ENCODE peak calls at places on chromosome 16, in six cellular contexts. One of them, this sample, is unnamed.

GRCh38 chr16:26727801-26728200 is 338.9 kb upstream of the C16orf82 start:
- DNase-seq in esophagus muscularis mucosa: no peak
- DNase-seq in A549: no peak
- DNase-seq in body of pancreas: no peak
- DNase-seq in thoracic aorta: no peak
- DNase-seq in neuronal stem cell: no peak
- DNase-seq in this sample: peak; percentile 56

GRCh38 chr16:62597874-62598273 is 561.6 kb upstream of the CDH8 start:
- DNase-seq in esophagus muscularis mucosa: no peak
- DNase-seq in A549: no peak
- DNase-seq in body of pancreas: no peak
- DNase-seq in thoracic aorta: no peak
- DNase-seq in neuronal stem cell: no peak
- DNase-seq in this sample: no peak

GRCh38 chr16:6149031-6149430 is 1051.4 kb upstream of the EEF2KMT start:
- DNase-seq in esophagus muscularis mucosa: no peak
- DNase-seq in A549: no peak
- DNase-seq in body of pancreas: no peak
- DNase-seq in thoracic aorta: no peak
- DNase-seq in neuronal stem cell: no peak
- DNase-seq in this sample: no peak

GRCh38 chr16:74601131-74601871 is 5.6 kb downstream of the GLG1 start:
- DNase-seq in esophagus muscularis mucosa: no peak
- DNase-seq in A549: no peak
- DNase-seq in body of pancreas: no peak
- DNase-seq in thoracic aorta: no peak
- DNase-seq in neuronal stem cell: no peak
- DNase-seq in this sample: no peak

GRCh38 chr16:31714899-31715504 is 158.6 kb upstream of the ZNF267 start:
- DNase-seq in esophagus muscularis mucosa: no peak
- DNase-seq in A549: no peak
- DNase-seq in body of pancreas: no peak
- DNase-seq in thoracic aorta: no peak
- DNase-seq in neuronal stem cell: no peak
- DNase-seq in this sample: no peak

GRCh38 chr16:89257757-89258465 is 40.4 kb downstream of the ZNF778 start:
- DNase-seq in esophagus muscularis mucosa: no peak
- DNase-seq in A549: no peak
- DNase-seq in body of pancreas: no peak
- DNase-seq in thoracic aorta: no peak
- DNase-seq in neuronal stem cell: no peak
- DNase-seq in this sample: no peak

GRCh38 chr16:11370084-11370931 is 25.0 kb downstream of the RMI2 start:
- DNase-seq in esophagus muscularis mucosa: no peak
- DNase-seq in A549: no peak
- DNase-seq in body of pancreas: peak; percentile 50
- DNase-seq in thoracic aorta: no peak
- DNase-seq in neuronal stem cell: no peak
- DNase-seq in this sample: no peak

GRCh38 chr16:35306915-35307314 is 1847.5 kb downstream of the TP53TG3F start:
- DNase-seq in esophagus muscularis mucosa: no peak
- DNase-seq in A549: no peak
- DNase-seq in body of pancreas: no peak
- DNase-seq in thoracic aorta: no peak
- DNase-seq in neuronal stem cell: no peak
- DNase-seq in this sample: no peak

GRCh38 chr16:57092786-57093301 is 461 bp downstream of the CPNE2 start:
- DNase-seq in esophagus muscularis mucosa: no peak
- DNase-seq in A549: no peak
- DNase-seq in body of pancreas: peak; percentile 20
- DNase-seq in thoracic aorta: no peak
- DNase-seq in neuronal stem cell: no peak
- DNase-seq in this sample: peak; percentile 51

DNA sequence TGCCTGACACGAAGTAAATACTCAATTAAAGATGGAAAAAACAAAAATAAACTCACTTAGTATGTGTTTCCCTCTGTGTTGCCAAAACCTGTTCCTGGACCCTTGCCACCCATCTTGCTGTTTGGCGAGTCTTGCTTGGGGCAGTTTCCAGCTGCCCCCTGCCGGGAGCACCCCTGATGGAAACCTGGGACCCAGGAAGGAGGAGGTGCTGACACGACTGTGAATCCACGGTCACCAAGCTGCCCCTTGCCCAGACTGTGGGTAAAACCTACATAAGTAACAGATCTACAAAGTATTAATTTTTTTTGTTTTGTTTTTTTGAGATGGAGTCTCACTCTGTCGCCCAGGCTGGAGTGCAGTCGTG is 50.1 kb upstream of the SIAH1 start:
- DNase-seq in esophagus muscularis mucosa: no peak
- DNase-seq in A549: no peak
- DNase-seq in body of pancreas: no peak
- DNase-seq in thoracic aorta: no peak
- DNase-seq in neuronal stem cell: no peak
- DNase-seq in this sample: no peak
- H3K4me1 ChIP-seq in esophagus muscularis mucosa: peaks cover 13% of the 10 kb centered on the region
- H3K4me1 ChIP-seq in A549: peaks cover 25% of the 10 kb centered on the region
- H3K4me1 ChIP-seq in body of pancreas: no peaks in the 10 kb centered on the region
- H3K4me1 ChIP-seq in thoracic aorta: no peaks in the 10 kb centered on the region
- H3K4me1 ChIP-seq in neuronal stem cell: no peaks in the 10 kb centered on the region
- H3K4me1 ChIP-seq in this sample: no peaks in the 10 kb centered on the region

GRCh38 chr16:53773881-53774280 is 69.9 kb downstream of the FTO start:
- DNase-seq in esophagus muscularis mucosa: no peak
- DNase-seq in A549: no peak
- DNase-seq in body of pancreas: no peak
- DNase-seq in thoracic aorta: no peak
- DNase-seq in neuronal stem cell: no peak
- DNase-seq in this sample: no peak

GRCh38 chr16:53769787-53770186 is 65.8 kb downstream of the FTO start:
- DNase-seq in esophagus muscularis mucosa: no peak
- DNase-seq in A549: no peak
- DNase-seq in body of pancreas: no peak
- DNase-seq in thoracic aorta: no peak
- DNase-seq in neuronal stem cell: no peak
- DNase-seq in this sample: no peak

GRCh38 chr16:53773150-53773846 is 69.3 kb downstream of the FTO start:
- DNase-seq in esophagus muscularis mucosa: no peak
- DNase-seq in A549: peak; percentile 83
- DNase-seq in body of pancreas: peak; percentile 75
- DNase-seq in thoracic aorta: no peak
- DNase-seq in neuronal stem cell: peak; percentile 55
- DNase-seq in this sample: peak; percentile 86

GRCh38 chr16:53770641-53771040 is 66.7 kb downstream of the FTO start:
- DNase-seq in esophagus muscularis mucosa: no peak
- DNase-seq in A549: no peak
- DNase-seq in body of pancreas: no peak
- DNase-seq in thoracic aorta: no peak
- DNase-seq in neuronal stem cell: no peak
- DNase-seq in this sample: no peak

DNA sequence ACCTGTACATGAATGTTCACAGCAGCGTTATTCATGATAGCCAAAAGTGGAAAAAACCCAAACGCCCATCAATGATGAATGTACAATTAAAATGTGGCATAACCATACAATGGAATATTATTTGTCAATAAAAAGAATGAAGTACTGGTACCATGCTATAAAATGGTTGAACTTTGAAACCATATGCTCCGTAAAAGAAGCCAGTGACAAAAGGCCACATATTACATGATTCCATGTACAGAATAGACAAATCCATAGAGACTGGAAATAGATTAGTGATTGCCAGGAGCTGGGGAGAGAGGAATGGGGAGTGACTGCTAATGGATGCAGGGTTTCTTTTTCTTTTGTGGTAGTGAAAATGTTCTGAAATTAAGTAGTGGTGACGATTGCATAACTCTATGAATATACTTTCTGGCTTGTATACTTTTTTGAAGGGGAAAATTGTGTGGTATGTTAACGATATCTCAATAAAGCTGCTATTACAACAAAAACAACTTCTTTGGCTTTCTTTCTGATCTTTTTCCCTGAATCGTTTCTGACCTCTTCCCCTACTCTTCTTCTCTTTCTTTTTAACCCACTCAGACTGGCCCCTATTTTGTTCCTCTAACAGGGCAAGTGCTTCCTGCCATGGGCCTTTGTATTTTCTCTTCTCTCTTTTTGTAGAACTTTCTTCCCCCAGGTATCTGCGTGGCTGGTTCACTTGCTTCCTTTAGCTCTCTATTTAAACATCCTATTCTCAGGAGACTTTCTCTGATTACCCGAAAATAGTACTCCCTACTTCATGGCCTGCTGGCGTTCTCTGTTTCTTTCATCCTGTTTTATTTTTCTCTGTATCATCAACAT is 67.9 kb downstream of the FTO start:
- DNase-seq in esophagus muscularis mucosa: no peak
- DNase-seq in A549: no peak
- DNase-seq in body of pancreas: no peak
- DNase-seq in thoracic aorta: no peak
- DNase-seq in neuronal stem cell: no peak
- DNase-seq in this sample: no peak
- H3K4me1 ChIP-seq in esophagus muscularis mucosa: peaks cover 85% of the 10 kb centered on the region
- H3K4me1 ChIP-seq in A549: peaks cover 88% of the 10 kb centered on the region
- H3K4me1 ChIP-seq in body of pancreas: peaks cover 38% of the 10 kb centered on the region
- H3K4me1 ChIP-seq in thoracic aorta: peaks cover 49% of the 10 kb centered on the region
- H3K4me1 ChIP-seq in neuronal stem cell: peaks cover 21% of the 10 kb centered on the region
- H3K4me1 ChIP-seq in this sample: peaks cover 43% of the 10 kb centered on the region

DNA sequence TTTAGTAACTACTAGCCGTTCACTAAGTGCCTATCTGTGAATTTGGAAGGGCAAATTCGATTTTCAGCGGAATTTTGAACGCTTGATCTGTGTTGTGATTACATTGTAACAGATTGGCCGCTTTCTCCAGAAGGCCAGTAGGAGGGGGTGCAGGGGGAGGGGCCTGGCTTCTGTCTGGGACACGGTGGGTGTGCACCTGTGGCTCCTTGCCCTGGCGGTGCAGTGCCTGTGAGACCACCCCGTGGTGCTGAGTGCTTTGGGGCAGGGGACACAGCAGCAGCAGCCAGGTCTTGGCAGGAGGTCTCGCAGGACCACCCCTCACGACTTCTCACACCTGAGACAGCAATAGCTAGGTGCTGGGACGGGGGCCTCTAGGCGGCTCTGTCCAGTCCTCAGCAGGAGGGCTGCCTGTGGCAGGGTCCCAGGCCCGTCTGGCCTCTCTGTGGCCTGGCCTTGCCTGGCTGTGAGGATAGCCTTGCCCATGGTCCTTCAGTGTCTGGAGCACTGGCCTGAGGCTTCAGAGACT is 1.8 kb downstream of the UBE2I start:
- DNase-seq in esophagus muscularis mucosa: no peak
- DNase-seq in A549: no peak
- DNase-seq in body of pancreas: no peak
- DNase-seq in thoracic aorta: no peak
- DNase-seq in neuronal stem cell: no peak
- DNase-seq in this sample: no peak
- H3K4me1 ChIP-seq in esophagus muscularis mucosa: peaks cover 64% of the 10 kb centered on the region
- H3K4me1 ChIP-seq in A549: peaks cover 19% of the 10 kb centered on the region
- H3K4me1 ChIP-seq in body of pancreas: peaks cover 28% of the 10 kb centered on the region
- H3K4me1 ChIP-seq in thoracic aorta: peaks cover 19% of the 10 kb centered on the region
- H3K4me1 ChIP-seq in neuronal stem cell: peaks cover 13% of the 10 kb centered on the region
- H3K4me1 ChIP-seq in this sample: peaks cover 8% of the 10 kb centered on the region

DNA sequence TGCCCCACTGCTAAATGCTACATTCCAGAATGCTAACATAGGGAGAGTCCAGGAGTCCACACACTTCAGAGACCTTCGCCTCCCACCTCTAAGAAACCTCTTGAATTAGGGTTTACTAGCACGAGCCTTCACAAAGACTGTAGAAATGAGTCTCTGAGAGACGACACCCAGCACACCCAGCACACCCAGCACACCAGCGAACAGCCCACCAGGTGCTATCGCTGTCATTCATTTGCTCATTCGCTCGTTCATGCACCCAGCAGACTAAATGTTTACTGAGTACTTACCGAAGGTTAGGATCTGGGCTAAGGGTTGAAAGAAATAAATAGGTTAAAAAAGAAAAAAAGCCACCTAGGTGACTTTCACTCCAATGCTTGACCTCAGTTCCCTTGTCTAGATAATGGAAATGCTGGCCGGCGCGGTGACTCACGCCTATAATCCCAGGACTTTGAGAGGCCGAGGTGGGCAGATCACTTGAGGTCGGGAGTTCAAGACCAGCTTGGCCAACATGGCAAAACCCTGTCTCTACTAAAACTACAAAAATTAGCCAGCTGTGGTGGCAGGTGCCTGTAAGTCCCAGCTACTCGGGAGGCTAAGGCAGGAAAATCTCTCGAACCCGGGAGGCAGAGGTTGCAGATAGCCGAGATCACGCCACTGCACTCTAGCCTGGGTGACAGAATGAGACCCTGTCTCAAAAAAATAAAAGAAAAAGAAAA is 100.8 kb downstream of the ADCY9 start:
- DNase-seq in esophagus muscularis mucosa: no peak
- DNase-seq in A549: peak; percentile 76
- DNase-seq in body of pancreas: peak; percentile 67
- DNase-seq in thoracic aorta: no peak
- DNase-seq in neuronal stem cell: no peak
- DNase-seq in this sample: no peak
- H3K4me1 ChIP-seq in esophagus muscularis mucosa: peaks cover 59% of the 10 kb centered on the region
- H3K4me1 ChIP-seq in A549: peaks cover 57% of the 10 kb centered on the region
- H3K4me1 ChIP-seq in body of pancreas: peaks cover 85% of the 10 kb centered on the region
- H3K4me1 ChIP-seq in thoracic aorta: peaks cover 19% of the 10 kb centered on the region
- H3K4me1 ChIP-seq in neuronal stem cell: peaks cover 4% of the 10 kb centered on the region
- H3K4me1 ChIP-seq in this sample: peaks cover 27% of the 10 kb centered on the region